ENCODE peak calls at places on chromosomes 5 and 9, in four cellular contexts. One of them, this sample, is unnamed.
A peak's percentile ranks its signal among the peaks of the same experiment; 100 is the strongest.

GRCh38 chr9:130043654-130044623 is 950 bp upstream of the FNBP1 start:
- DNase-seq in GM12878: no peak
- DNase-seq in K562: peak; percentile 54
- DNase-seq in HepG2: peak; percentile 83
- DNase-seq in this sample: no peak

GRCh38 chr5:177557041-177557647 is 2.8 kb upstream of the FAM193B start:
- DNase-seq in K562: peak; percentile 58
- DNase-seq in GM12878: no peak
- DNase-seq in HepG2: peak; percentile 45
- DNase-seq in this sample: no peak

GRCh38 chr9:135077497-135078200 is 9.8 kb upstream of the OLFM1 start:
- DNase-seq in K562: peak; percentile 52
- DNase-seq in HepG2: no peak
- DNase-seq in GM12878: no peak
- DNase-seq in this sample: peak; percentile 51

GRCh38 chr5:114363837-114364236 is 2.0 kb downstream of the KCNN2 start:
- DNase-seq in GM12878: no peak
- DNase-seq in K562: no peak
- DNase-seq in HepG2: no peak
- DNase-seq in this sample: no peak

GRCh38 chr5:150161242-150162141 is 5.1 kb upstream of the CDX1 start:
- DNase-seq in K562: peak; percentile 86
- DNase-seq in HepG2: peak; percentile 69
- DNase-seq in GM12878: no peak
- DNase-seq in this sample: peak; percentile 90

GRCh38 chr5:62206150-62206829 is 99.7 kb upstream of the KIF2A start:
- DNase-seq in GM12878: no peak
- DNase-seq in HepG2: peak; percentile 18
- DNase-seq in K562: no peak
- DNase-seq in this sample: peak; percentile 45

GRCh38 chr9:132383462-132383883 is 23.2 kb downstream of the TTF1 start:
- DNase-seq in HepG2: no peak
- DNase-seq in K562: no peak
- DNase-seq in GM12878: no peak
- DNase-seq in this sample: no peak

GRCh38 chr9:109910616-109911568 is 130.9 kb downstream of the PALM2AKAP2 start:
- DNase-seq in GM12878: no peak
- DNase-seq in K562: no peak
- DNase-seq in HepG2: no peak
- DNase-seq in this sample: no peak

GRCh38 chr5:151463137-151464029 is 16.0 kb downstream of the SLC36A1 start:
- DNase-seq in GM12878: no peak
- DNase-seq in K562: no peak
- DNase-seq in HepG2: peak; percentile 33
- DNase-seq in this sample: peak; percentile 22

GRCh38 chr5:147826351-147826750 is 5.1 kb downstream of the SPINK1 start:
- DNase-seq in HepG2: no peak
- DNase-seq in GM12878: no peak
- DNase-seq in K562: no peak
- DNase-seq in this sample: no peak

GRCh38 chr5:142824391-142824790 is 54.2 kb downstream of the ARHGAP26 start:
- DNase-seq in GM12878: no peak
- DNase-seq in HepG2: no peak
- DNase-seq in K562: no peak
- DNase-seq in this sample: no peak

GRCh38 chr5:66710557-66710956 is 114.4 kb downstream of the MAST4 start:
- DNase-seq in HepG2: no peak
- DNase-seq in K562: no peak
- DNase-seq in GM12878: no peak
- DNase-seq in this sample: no peak
- TF ChIP-seq FOXM1 in HepG2: no peak
- TF ChIP-seq FOXM1 in K562: no peak
- TF ChIP-seq FOXM1 in GM12878: no peak
- TF ChIP-seq FOXM1 in this sample: no peak

DNA sequence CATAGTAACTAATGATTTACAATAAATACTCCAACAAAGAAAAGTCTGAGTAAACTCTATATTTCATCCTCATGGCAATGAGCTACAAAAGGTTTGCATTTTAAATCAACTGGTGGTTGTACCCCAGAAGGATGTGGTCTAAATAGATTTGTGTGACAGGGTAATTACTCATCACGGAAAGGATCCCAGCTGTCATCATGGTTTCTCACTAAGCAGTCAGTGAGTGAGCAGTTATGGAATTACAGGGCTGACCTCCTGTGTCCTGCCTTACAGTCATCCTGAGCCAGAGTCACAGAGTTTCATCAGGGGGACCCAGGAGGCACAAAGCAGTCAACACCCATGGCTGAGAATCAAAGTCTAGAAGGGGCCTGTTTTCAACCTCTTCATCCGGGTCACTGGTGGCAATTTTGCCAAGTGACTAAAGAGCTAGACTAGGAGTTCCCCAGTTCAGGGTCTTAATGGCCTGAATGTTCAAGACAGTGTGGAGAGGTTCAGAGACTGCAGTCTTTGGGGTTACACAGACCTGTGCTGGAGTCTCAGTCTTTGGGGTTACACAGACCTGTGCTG is 210.7 kb upstream of the SLC24A2 start:
- DNase-seq in GM12878: peak; percentile 92
- DNase-seq in K562: no peak
- DNase-seq in HepG2: no peak
- DNase-seq in this sample: no peak
- TF ChIP-seq SP1 in GM12878: peak; percentile 64
- TF ChIP-seq SP1 in K562: no peak
- TF ChIP-seq SP1 in HepG2: no peak
- TF ChIP-seq SP1 in this sample: no peak

DNA sequence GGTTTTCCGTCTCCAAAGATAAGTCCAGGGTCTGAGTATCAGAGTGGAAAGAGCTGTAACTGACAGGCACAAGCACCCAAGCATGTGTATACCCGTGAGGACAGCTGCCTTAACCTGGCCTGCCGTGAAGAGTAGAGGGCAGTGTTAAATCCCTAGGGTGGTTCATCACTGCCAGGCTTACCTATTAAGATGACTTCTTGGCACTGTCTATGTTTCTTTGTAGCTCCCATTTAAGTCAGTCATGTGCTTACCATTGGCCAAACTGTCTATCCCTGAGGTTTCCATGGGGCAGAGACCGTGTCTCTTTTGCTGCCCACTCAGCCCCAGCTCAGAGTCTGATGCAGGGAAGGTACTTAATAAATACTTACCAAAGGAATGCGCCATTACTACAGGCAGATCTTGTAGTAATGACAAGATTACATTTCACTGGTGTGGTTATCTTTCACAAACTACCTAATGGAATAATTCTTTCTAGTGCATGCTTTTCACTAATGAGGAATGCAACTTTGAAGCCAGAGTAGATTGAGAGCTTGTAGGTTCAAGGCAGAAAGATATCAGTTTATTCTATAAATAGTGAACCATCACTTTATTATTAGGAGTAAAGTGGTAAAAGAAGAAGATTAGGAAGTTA is 64.2 kb downstream of the SNX24 start:
- DNase-seq in K562: no peak
- DNase-seq in GM12878: no peak
- DNase-seq in HepG2: no peak
- DNase-seq in this sample: no peak
- TF ChIP-seq FOXM1 in K562: no peak
- TF ChIP-seq FOXM1 in GM12878: no peak
- TF ChIP-seq FOXM1 in HepG2: no peak
- TF ChIP-seq FOXM1 in this sample: no peak

DNA sequence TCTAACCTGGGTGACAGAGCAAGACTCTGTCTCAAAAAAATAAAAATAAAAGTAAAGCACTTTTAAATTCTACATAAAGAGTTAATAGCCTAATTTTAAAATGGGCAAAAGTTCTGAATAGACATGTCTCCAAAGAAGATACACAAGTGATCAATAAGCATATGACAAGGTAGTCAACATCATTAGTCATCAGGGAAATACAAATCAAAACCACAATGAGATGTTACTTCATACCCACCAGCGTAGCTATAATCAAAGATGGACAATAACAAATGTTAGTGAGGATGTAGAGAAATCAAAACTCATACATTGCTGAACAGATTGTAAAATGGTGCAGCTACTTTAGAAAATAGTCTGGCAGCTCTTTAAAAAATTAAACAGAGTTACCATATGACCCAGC is 64.1 kb downstream of the IQGAP2 start:
- DNase-seq in GM12878: no peak
- DNase-seq in HepG2: no peak
- DNase-seq in K562: no peak
- DNase-seq in this sample: no peak
- TF ChIP-seq SP1 in GM12878: no peak
- TF ChIP-seq SP1 in HepG2: no peak
- TF ChIP-seq SP1 in K562: no peak
- TF ChIP-seq SP1 in this sample: no peak

DNA sequence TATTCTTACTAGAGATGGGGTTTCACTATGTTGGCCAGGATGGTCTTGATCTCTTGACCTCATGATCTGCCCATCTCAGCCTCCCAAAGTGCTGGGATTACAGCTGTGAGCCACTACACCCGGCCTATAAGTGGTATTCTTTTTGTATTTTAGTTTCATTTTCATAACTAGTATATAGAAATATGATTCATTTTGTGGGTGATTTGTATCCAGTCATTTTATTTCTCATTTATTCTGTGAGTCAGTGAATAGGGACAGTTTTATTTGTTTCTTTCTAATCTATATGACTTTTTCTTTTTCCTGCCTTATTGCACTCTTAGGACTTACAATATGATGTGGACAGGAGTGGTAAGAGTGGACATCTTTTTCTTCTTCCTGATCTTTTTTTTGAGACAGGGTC is 112.9 kb downstream of the AOPEP start:
- DNase-seq in GM12878: no peak
- DNase-seq in K562: no peak
- DNase-seq in HepG2: no peak
- DNase-seq in this sample: no peak
- TF ChIP-seq FOXM1 in GM12878: no peak
- TF ChIP-seq FOXM1 in K562: no peak
- TF ChIP-seq FOXM1 in HepG2: no peak
- TF ChIP-seq FOXM1 in this sample: no peak

GRCh38 chr5:14420136-14420808 is 161.3 kb upstream of the OTULINL start:
- DNase-seq in K562: no peak
- DNase-seq in GM12878: no peak
- DNase-seq in HepG2: no peak
- DNase-seq in this sample: no peak
- TF ChIP-seq SP1 in K562: no peak
- TF ChIP-seq SP1 in GM12878: no peak
- TF ChIP-seq SP1 in HepG2: no peak
- TF ChIP-seq SP1 in this sample: no peak

GRCh38 chr9:97504381-97505216 is 3.1 kb downstream of the TMOD1 start:
- DNase-seq in HepG2: no peak
- DNase-seq in GM12878: no peak
- DNase-seq in K562: no peak
- DNase-seq in this sample: no peak

GRCh38 chr9:97501972-97502221 is 431 bp downstream of the TMOD1 start:
- DNase-seq in GM12878: no peak
- DNase-seq in K562: no peak
- DNase-seq in HepG2: no peak
- DNase-seq in this sample: no peak

GRCh38 chr9:97502222-97502983 is 937 bp downstream of the TMOD1 start:
- DNase-seq in GM12878: no peak
- DNase-seq in K562: peak; percentile 33
- DNase-seq in HepG2: no peak
- DNase-seq in this sample: no peak

GRCh38 chr9:97503862-97504210 is 2.4 kb downstream of the TMOD1 start:
- DNase-seq in GM12878: no peak
- DNase-seq in HepG2: no peak
- DNase-seq in K562: no peak
- DNase-seq in this sample: no peak

GRCh38 chr9:97502984-97503861 is 1.8 kb downstream of the TMOD1 start:
- DNase-seq in K562: peak; percentile 83
- DNase-seq in HepG2: no peak
- DNase-seq in GM12878: no peak
- DNase-seq in this sample: no peak
- TF ChIP-seq FOXM1 in K562: peak; percentile 78
- TF ChIP-seq FOXM1 in HepG2: no peak
- TF ChIP-seq FOXM1 in GM12878: no peak
- TF ChIP-seq FOXM1 in this sample: no peak

GRCh38 chr5:58354827-58355226 is 105.1 kb downstream of the PLK2 start:
- DNase-seq in HepG2: no peak
- DNase-seq in GM12878: no peak
- DNase-seq in K562: no peak
- DNase-seq in this sample: no peak
- TF ChIP-seq SP1 in HepG2: no peak
- TF ChIP-seq SP1 in GM12878: no peak
- TF ChIP-seq SP1 in K562: no peak
- TF ChIP-seq SP1 in this sample: no peak

DNA sequence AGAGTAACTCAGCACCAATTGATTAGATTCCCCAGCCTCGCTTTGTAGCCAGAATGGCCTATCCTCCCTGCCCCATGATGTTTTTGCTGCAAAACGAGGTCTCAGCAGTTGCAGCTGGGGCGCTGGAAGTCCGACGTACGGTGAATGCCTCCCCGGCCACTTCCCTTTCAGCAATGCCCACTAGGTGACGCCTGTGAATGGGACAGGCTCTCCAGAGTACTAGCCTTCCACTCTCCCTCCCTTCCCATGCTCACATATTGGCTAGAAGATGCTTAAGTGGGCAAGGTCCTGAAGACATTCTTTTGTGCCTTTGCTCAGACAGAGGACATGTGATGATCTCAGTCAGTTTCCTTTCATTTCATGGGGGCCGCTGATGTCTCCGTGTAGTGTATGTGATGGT is 50.8 kb downstream of the DMRT2 start:
- DNase-seq in K562: no peak
- DNase-seq in HepG2: peak; percentile 26
- DNase-seq in GM12878: no peak
- DNase-seq in this sample: peak; percentile 34
- TF ChIP-seq FOXM1 in K562: no peak
- TF ChIP-seq FOXM1 in HepG2: no peak
- TF ChIP-seq FOXM1 in GM12878: no peak
- TF ChIP-seq FOXM1 in this sample: no peak

DNA sequence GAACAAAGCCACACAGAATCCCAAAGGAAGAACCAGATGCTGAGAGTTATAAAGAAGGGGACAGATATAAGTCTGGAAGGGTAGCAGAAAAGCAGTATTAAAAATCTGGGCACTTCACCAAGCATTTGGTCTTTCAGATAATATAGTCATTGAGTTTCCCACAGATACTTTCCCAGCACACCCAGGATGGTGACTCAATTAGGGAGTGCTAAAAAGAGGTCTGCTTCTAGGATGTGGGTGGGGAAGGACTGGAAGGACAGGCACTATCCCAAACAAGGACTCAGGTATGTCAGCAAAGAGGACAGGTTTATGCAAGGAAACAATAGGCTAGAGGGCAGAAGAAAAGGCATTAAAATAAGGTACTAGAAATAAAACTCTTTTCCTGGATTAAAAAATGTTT is 59.3 kb downstream of the DIAPH1 start:
- DNase-seq in K562: no peak
- DNase-seq in HepG2: no peak
- DNase-seq in GM12878: no peak
- DNase-seq in this sample: no peak
- TF ChIP-seq SP1 in K562: no peak
- TF ChIP-seq SP1 in HepG2: no peak
- TF ChIP-seq SP1 in GM12878: no peak
- TF ChIP-seq SP1 in this sample: no peak

This sample was measured in HEK293T.